ENCODE peak calls at places on chromosomes 4 and X, in five cellular contexts. O is neural progenitor cell, P is lower lobe of right lung, D is GM23248, F is OCI-LY7. S is an unnamed sample. For H3K4me1, the result is how much of the 10 kb centered on the place peaks cover.

GRCh38 chr4:13542577-13543042 is 1.7 kb downstream of the NKX3-2 start:
- DNase-seq in O (no peak), F (no peak), D (no peak), P (no peak), S (peak)

GRCh38 chr4:111960241-111960667 is 185.0 kb upstream of the FAM241A start:
- DNase-seq in D (peak), O (no peak), P (no peak), F (no peak), S (no peak)

GRCh38 chrX:19846995-19847790 is 40.2 kb downstream of the SH3KBP1 start:
- DNase-seq in F (no peak), O (no peak), P (no peak), D (peak), S (no peak)

GRCh38 chr4:186642530-186642929 is 81.1 kb downstream of the FAT1 start:
- DNase-seq in P (no peak), D (no peak), O (no peak), F (no peak), S (no peak)

GRCh38 chrX:135411893-135412292 is 9.9 kb upstream of the SMIM10L2A start:
- DNase-seq in P (no peak), F (no peak), O (no peak), D (peak), S (no peak)

GRCh38 chr4:73007526-73008100 is 61.9 kb downstream of the COX18 start:
- DNase-seq in F (no peak), P (no peak), D (no peak), O (peak), S (no peak)

GRCh38 chrX:40570346-40571093 is 10.2 kb upstream of the ATP6AP2 start:
- DNase-seq in O (no peak), P (no peak), D (no peak), F (no peak), S (no peak)

GRCh38 chrX:38192007-38192625 is 28.6 kb downstream of the SRPX start:
- DNase-seq in D (peak), P (no peak), O (peak), F (peak), S (no peak)

GRCh38 chr4:3193531-3194203 is 55.3 kb upstream of the MSANTD1 start:
- DNase-seq in D (peak), P (no peak), F (peak), O (no peak), S (no peak)

GRCh38 chr4:165364452-165365080 is 14.2 kb upstream of the CPE start:
- DNase-seq in D (peak), F (no peak), O (no peak), P (no peak), S (no peak)

DNA sequence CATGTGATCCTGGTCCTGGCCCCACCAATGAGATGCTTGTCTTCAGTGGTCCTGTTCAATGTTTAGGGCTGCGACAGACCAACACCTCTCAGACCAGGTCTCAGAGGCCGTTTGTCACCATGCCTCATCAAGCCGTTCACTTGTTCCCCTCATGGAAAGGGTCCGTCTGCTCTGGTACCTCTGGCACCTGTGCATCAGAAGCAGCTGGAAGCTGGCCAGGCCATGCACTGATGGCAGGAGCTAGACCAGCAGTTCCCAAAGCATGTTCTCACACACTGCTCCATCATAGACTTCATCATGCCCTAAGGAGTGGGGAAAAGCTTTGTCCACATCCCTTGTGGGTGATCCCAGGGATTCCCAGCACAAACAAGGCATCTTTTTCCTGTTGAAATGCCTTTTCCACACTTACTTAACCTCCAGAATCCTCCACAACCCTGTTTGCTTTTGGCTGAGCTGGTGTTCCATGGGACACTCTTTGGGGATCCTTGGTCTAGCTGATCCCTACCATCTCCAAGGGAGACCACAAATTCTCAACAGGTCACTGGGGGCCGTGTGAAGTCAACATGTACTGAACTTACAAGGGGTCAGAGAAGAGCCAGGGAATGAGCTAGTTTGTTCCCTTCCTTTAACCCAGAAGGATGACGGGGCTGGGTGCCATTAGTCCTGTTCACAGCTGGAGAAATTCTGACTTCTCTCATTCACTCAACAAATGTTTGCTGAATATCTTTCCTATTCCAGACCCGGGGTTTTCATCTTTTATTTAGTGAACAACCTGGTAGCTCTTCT is 21.8 kb downstream of the SH3TC1 start:
- DNase-seq in P (no peak), F (no peak), D (no peak), O (no peak), S (no peak)
- H3K4me1 ChIP-seq in P (under half), F (under half), D (under half), O (under half), S (under half)

DNA sequence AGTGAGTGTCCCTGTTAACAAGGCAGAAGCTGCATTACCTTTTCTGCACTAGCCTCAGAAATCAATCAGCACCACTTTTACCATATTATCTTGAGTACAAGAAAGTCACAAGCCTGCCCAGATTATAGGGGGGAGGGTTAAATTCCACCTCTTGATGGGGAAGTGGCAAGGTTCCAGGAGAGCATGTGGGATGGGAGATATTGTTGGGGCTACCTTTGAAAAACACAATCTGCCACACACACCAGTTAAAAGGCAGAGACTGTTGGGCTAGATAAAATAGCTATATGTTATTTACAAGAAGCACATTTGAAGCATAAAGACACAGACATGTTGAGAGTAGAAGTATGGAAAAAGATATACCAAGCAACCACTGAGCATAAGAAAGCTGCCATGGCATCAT is 6.6 kb upstream of the AVPR2 start:
- DNase-seq in D (no peak), P (no peak), O (no peak), F (no peak), S (no peak)
- H3K4me1 ChIP-seq in D (under half), P (under half), O (under half), F (under half), S (under half)

GRCh38 chr4:118286685-118287084 is 66.1 kb downstream of the PRSS12 start:
- DNase-seq in O (no peak), D (no peak), P (no peak), F (no peak), S (no peak)
- H3K4me1 ChIP-seq in O (under half), D (half or more), P (under half), F (under half), S (under half)

DNA sequence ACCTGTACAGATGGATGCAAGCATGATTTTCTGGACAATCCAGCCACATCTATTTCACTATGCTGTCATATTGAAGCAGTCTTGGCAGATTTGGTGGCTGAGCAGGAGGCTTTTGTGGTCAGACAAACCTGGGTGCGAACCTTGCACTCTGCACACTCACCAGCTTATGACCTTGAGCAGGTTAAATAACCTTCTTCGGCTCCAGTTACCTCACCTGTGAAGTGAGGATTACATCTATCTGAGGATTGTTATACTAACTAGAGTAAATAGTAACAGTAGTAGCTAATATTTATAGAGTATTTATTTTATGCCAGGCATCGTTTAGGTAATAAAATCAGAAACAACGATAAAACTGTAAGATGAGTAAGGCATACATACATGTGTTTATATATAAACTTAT is 150.0 kb downstream of the PPP3CA start:
- DNase-seq in D (no peak), P (no peak), O (no peak), F (no peak), S (no peak)
- H3K4me1 ChIP-seq in D (under half), P (under half), O (under half), F (under half), S (under half)

DNA sequence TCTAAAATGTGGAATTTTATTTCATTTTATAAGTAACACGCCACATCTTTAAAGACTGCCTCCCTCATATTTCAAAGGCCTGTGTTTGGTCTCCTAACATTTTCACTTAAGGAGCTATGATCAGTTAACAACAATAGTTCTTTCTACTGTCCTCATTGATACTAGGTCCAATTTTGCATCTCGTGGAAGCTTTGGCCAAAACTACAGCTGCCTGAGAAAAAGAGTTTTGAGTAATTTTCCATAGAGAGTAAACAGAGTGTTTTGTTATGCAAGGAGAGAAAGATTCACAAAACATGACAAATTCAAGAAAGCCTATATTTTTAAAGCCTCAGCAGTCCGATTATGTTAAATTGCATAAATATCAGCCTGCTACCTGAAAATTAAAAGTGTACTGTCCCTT is 11.4 kb upstream of the PCDH18 start:
- DNase-seq in O (no peak), F (no peak), D (no peak), P (no peak), S (no peak)
- H3K4me1 ChIP-seq in O (half or more), F (under half), D (half or more), P (under half), S (under half)

GRCh38 chrX:2708016-2708415 is 16.9 kb downstream of the CD99 start:
- DNase-seq in D (peak), F (peak), O (no peak), P (no peak), S (peak)

GRCh38 chrX:2708601-2709200 is 17.6 kb downstream of the CD99 start:
- DNase-seq in P (no peak), D (no peak), O (no peak), F (peak), S (peak)

GRCh38 chrX:2710496-2710895 is 19.4 kb downstream of the CD99 start:
- DNase-seq in O (peak), F (no peak), D (peak), P (no peak), S (no peak)

GRCh38 chrX:2711441-2711840 is 20.3 kb downstream of the CD99 start:
- DNase-seq in F (no peak), D (no peak), O (no peak), P (no peak), S (no peak)

GRCh38 chrX:2710041-2710471 is 19.0 kb downstream of the CD99 start:
- DNase-seq in O (no peak), F (no peak), P (no peak), D (peak), S (peak)
- H3K4me1 ChIP-seq in O (under half), F (half or more), P (half or more), D (under half), S (half or more)

DNA sequence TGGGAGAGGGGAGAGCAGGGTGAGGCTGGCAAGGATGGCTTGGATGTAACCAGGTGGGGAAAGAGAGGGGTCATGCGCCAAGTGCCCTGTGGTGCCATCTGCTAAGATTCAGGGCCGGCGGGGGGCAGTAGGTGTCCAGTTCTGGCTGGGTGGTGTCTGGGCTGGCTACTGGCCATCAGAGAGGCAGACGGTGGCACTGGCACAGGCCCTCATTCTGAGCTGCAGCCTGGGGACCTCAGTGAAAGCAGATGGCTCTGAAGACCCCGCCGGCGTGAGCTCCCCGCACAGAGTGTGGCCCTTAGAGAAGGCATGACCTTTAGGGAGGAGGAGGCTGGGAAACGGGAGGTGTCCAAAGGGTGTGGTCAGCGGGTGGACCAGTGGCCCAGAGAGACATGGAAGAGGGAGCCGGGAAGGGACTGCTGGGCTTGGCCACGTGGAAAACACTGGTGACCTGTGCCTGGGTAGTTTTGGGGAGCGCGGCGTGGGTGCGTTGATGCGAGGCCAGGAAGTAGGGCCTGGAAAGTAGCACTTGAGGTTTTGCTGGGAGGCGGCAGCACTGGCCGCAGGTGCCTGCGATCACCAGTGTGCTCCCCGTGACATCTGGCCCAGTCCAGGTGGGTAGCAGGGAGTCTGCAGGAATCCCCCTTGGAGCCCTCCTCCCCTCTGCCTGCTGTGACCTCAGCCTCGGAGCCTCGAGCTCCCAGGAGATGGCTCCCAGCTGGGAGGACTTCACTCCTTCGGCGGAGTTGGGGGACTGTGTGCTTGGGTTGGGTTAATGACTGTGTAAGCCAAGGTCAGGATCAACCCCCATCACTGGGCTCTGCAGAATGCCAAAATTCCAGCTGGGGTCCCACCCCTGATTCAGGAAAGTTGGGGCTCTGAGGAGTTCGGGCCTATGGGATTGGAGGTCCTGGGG is 9.3 kb upstream of the SH3TC1 start:
- DNase-seq in F (no peak), P (peak), O (no peak), D (no peak), S (no peak)
- H3K4me1 ChIP-seq in F (under half), P (under half), O (under half), D (under half), S (under half)

DNA sequence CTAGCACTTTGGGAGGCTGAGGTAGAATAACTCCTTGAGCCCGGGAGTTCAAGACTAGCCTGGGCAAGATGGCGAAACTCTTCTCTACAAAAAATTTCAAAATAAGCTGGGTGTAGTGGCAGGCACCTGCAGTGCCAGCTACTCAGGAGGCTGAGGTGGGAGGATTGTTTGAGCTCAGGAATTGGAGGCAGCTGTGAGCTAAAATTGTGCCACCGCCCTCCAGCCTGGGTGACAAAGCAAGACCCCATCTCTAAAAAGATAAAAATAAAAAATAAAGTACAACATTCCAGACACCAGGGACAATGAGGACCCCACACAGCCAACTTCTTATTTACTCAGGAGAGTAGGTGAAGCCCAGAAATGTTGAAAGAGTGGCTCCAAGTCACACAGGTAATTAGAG is 53.0 kb downstream of the APBB2 start:
- DNase-seq in D (no peak), F (no peak), O (no peak), P (no peak), S (no peak)
- H3K4me1 ChIP-seq in D (under half), F (under half), O (under half), P (under half), S (under half)

S was measured in spleen.